ENCODE peak calls at places on chromosomes 12 and 14, in five cellular contexts. One of them, this sample, is unnamed.
A peak's percentile ranks its signal among the peaks of the same experiment; 100 is the strongest.

GRCh38 chr14:68729556-68729955 is 63.3 kb downstream of the ZFP36L1 start:
- DNase-seq in brain microvascular endothelial cell: no peak
- DNase-seq in heart right ventricle: peak; percentile 50
- DNase-seq in GM12878: no peak
- DNase-seq in body of pancreas: no peak
- DNase-seq in this sample: no peak

GRCh38 chr12:68850390-68850789 is 42.4 kb downstream of the MDM2 start:
- DNase-seq in brain microvascular endothelial cell: no peak
- DNase-seq in heart right ventricle: no peak
- DNase-seq in GM12878: no peak
- DNase-seq in body of pancreas: no peak
- DNase-seq in this sample: no peak

GRCh38 chr14:37232907-37233481 is 35.3 kb downstream of the MIPOL1 start:
- DNase-seq in brain microvascular endothelial cell: peak; percentile 56
- DNase-seq in heart right ventricle: no peak
- DNase-seq in GM12878: no peak
- DNase-seq in body of pancreas: no peak
- DNase-seq in this sample: peak; percentile 65

GRCh38 chr14:43539210-43539609 is 967.9 kb downstream of the FSCB start:
- DNase-seq in brain microvascular endothelial cell: no peak
- DNase-seq in heart right ventricle: no peak
- DNase-seq in GM12878: no peak
- DNase-seq in body of pancreas: peak; percentile 61
- DNase-seq in this sample: no peak

GRCh38 chr14:53786045-53786444 is 170.6 kb downstream of the BMP4 start:
- DNase-seq in brain microvascular endothelial cell: no peak
- DNase-seq in heart right ventricle: no peak
- DNase-seq in GM12878: no peak
- DNase-seq in body of pancreas: no peak
- DNase-seq in this sample: no peak

GRCh38 chr12:64400041-64400440 is 4.2 kb upstream of the XPOT start:
- DNase-seq in brain microvascular endothelial cell: peak; percentile 71
- DNase-seq in heart right ventricle: no peak
- DNase-seq in GM12878: no peak
- DNase-seq in body of pancreas: no peak
- DNase-seq in this sample: no peak

GRCh38 chr12:2256453-2256852 is 203.7 kb downstream of the CACNA1C start:
- DNase-seq in brain microvascular endothelial cell: peak; percentile 74
- DNase-seq in heart right ventricle: no peak
- DNase-seq in GM12878: no peak
- DNase-seq in body of pancreas: no peak
- DNase-seq in this sample: peak; percentile 83

GRCh38 chr12:124372831-124373230 is 77.9 kb downstream of the RFLNA start:
- DNase-seq in brain microvascular endothelial cell: no peak
- DNase-seq in heart right ventricle: no peak
- DNase-seq in GM12878: no peak
- DNase-seq in body of pancreas: no peak
- DNase-seq in this sample: no peak

GRCh38 chr12:107581616-107582015 is 104.0 kb upstream of the PWP1 start:
- DNase-seq in brain microvascular endothelial cell: no peak
- DNase-seq in heart right ventricle: no peak
- DNase-seq in GM12878: no peak
- DNase-seq in body of pancreas: no peak
- DNase-seq in this sample: no peak

GRCh38 chr12:106633451-106633823 is 50.6 kb downstream of the RFX4 start:
- DNase-seq in brain microvascular endothelial cell: peak; percentile 81
- DNase-seq in heart right ventricle: no peak
- DNase-seq in GM12878: no peak
- DNase-seq in body of pancreas: no peak
- DNase-seq in this sample: no peak

GRCh38 chr14:55600784-55601561 is 21.0 kb downstream of the KTN1 start:
- DNase-seq in brain microvascular endothelial cell: no peak
- DNase-seq in heart right ventricle: no peak
- DNase-seq in GM12878: no peak
- DNase-seq in body of pancreas: no peak
- DNase-seq in this sample: peak; percentile 60

GRCh38 chr12:79935624-79936040 is 735 bp upstream of the PPP1R12A start:
- DNase-seq in brain microvascular endothelial cell: no peak
- DNase-seq in heart right ventricle: no peak
- DNase-seq in GM12878: peak; percentile 36
- DNase-seq in body of pancreas: peak; percentile 27
- DNase-seq in this sample: peak; percentile 16

GRCh38 chr12:67705394-67706370 is 57.1 kb downstream of the DYRK2 start:
- DNase-seq in brain microvascular endothelial cell: peak; percentile 88
- DNase-seq in heart right ventricle: peak; percentile 55
- DNase-seq in GM12878: no peak
- DNase-seq in body of pancreas: no peak
- DNase-seq in this sample: peak; percentile 87

GRCh38 chr14:55277972-55278740 is 6.9 kb downstream of the FBXO34 start:
- DNase-seq in brain microvascular endothelial cell: no peak
- DNase-seq in heart right ventricle: no peak
- DNase-seq in GM12878: no peak
- DNase-seq in body of pancreas: no peak
- DNase-seq in this sample: no peak

GRCh38 chr14:98954347-98955000 is 317.5 kb downstream of the BCL11B start:
- DNase-seq in brain microvascular endothelial cell: no peak
- DNase-seq in heart right ventricle: no peak
- DNase-seq in GM12878: no peak
- DNase-seq in body of pancreas: no peak
- DNase-seq in this sample: no peak

DNA sequence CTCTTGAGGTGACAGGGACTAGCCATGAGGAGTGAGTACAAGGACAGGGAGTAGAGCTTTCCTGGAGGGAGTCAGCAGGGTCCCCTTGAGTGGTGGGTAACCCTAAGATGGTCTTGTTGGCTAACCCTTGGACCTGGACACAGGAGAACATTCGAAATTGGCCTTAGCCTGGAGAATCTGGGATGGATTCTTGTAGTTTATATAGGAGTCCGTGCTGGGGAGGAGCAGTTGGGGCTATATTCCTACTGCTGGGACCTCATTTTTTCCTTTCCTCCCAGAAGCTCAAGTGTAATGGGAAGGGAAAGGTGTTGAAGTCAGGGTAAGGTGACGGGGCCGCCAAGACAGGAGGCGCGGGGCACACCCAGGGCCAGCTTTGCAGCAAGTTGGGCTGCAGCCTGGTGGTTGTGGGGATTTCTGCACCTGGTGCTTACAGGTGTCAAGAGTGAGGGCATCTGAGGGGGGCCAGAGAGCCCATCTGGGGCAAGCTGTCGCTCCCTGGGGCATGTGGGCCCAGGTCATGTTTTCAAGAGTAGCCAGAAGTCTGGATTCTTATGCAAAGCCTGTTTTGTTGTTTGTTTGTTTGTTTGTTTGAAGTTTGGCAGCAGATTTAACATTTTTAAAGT is 5.1 kb downstream of the BCL7A start:
- DNase-seq in brain microvascular endothelial cell: no peak
- DNase-seq in heart right ventricle: no peak
- DNase-seq in GM12878: no peak
- DNase-seq in body of pancreas: peak; percentile 61
- DNase-seq in this sample: no peak
- TF ChIP-seq CTCF in brain microvascular endothelial cell: no peak
- TF ChIP-seq CTCF in heart right ventricle: no peak
- TF ChIP-seq CTCF in GM12878: no peak
- TF ChIP-seq CTCF in body of pancreas: peak; percentile 34
- TF ChIP-seq CTCF in this sample: no peak

DNA sequence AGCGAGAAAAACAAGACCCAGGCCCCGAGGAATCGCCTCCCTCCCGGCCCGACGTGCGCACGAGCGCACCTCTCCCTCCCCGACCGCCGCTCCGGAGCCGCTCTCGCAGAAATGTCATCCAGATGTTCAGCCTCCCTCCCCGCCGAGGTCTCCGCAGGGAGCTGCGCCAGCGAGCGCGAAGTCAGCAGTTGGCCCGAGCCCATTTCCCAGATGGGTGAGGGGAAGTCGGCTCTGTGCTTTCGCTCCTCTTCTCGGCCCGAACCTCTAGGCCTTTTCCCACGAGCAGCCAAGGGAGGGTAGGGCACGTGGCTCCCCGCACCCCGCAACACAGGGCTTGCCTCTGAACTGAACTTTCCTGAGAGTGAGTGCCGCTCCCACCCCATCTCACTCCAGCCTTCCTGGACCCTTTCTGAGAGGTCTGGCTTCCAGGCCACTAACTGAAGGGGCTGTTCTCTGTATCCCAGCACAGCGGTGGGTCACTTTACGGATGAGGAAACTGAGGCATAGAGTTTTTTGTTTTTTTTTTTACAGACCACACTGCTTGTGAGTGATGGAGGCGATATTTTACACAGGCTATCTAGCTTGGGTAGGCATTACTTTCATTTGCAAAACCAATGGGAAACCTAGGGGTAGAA is 1.0 kb upstream of the TGFB3 start:
- DNase-seq in brain microvascular endothelial cell: peak; percentile 39
- DNase-seq in heart right ventricle: peak; percentile 81
- DNase-seq in GM12878: no peak
- DNase-seq in body of pancreas: peak; percentile 85
- DNase-seq in this sample: peak; percentile 11
- TF ChIP-seq CTCF in brain microvascular endothelial cell: no peak
- TF ChIP-seq CTCF in heart right ventricle: peak; percentile 27
- TF ChIP-seq CTCF in GM12878: no peak
- TF ChIP-seq CTCF in body of pancreas: no peak
- TF ChIP-seq CTCF in this sample: peak; percentile 65

DNA sequence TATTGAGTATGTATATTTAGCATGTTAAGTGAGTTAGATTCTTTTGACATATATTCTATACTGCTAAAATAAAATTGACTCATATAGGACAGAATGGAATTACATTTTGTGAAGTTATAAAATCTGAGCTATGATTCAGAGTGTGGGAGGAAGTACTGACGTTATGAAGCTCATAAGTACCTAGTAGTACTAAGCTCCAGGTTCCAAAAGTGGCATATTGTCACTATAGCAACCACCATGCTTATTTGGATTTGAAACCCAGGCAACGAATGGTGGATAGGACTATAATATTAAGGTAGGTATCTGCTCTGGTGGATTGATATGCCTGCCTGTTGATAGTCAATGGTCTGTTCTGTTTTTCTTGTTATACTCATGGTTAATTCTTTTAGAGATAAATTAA is 2.2 kb upstream of the FBXO33 start:
- DNase-seq in brain microvascular endothelial cell: peak; percentile 3
- DNase-seq in heart right ventricle: no peak
- DNase-seq in GM12878: no peak
- DNase-seq in body of pancreas: no peak
- DNase-seq in this sample: no peak
- TF ChIP-seq CTCF in brain microvascular endothelial cell: no peak
- TF ChIP-seq CTCF in heart right ventricle: no peak
- TF ChIP-seq CTCF in GM12878: no peak
- TF ChIP-seq CTCF in body of pancreas: no peak
- TF ChIP-seq CTCF in this sample: no peak

GRCh38 chr14:23580948-23581281 is 2.3 kb upstream of the JPH4 start:
- DNase-seq in brain microvascular endothelial cell: no peak
- DNase-seq in heart right ventricle: no peak
- DNase-seq in GM12878: no peak
- DNase-seq in body of pancreas: no peak
- DNase-seq in this sample: no peak
- TF ChIP-seq CTCF in brain microvascular endothelial cell: no peak
- TF ChIP-seq CTCF in heart right ventricle: no peak
- TF ChIP-seq CTCF in GM12878: no peak
- TF ChIP-seq CTCF in body of pancreas: no peak
- TF ChIP-seq CTCF in this sample: no peak

DNA sequence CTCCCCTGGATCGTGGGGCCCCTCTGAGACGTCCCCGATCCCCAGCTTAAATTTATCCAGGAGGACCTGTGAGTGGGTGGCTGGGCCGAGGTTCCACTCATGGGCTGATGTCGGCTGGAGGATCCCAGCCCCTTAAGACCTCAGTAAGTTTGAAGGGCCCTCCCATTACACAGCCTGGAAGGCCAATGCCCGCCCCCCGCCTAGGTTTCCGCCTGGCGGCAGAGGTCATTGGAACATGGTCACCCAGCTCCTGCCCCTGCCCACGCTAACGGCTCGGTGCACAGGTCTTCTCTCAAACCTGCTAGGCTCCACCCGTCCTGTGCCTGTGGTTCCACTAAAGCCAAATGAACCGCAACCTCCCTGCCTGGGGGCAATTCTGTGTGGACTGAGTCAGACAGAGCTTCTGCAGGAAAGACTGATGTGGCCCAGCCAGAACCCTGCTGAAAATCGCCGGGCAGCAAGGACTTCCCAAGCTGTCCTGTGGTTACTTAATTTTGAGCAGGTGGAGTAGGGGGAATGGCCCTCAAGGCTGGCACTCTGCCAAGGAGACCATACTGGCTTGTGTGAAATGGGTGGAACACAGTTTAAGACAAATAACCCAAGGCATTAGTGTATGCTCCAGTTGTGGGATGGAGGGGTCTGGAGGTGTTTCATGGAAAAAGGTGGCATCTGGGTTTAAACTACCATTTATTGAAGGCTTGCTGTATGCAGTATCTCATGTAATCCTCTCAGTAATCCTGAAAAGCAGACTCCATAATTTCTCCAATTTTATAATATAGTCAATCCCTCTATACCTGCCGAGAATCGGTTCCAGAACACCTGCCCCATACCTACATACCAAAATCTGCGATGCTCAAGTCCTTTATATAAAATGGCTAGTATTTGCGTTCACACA is 903 bp upstream of the NT5DC3 start:
- DNase-seq in brain microvascular endothelial cell: peak; percentile 67
- DNase-seq in heart right ventricle: peak; percentile 40
- DNase-seq in GM12878: no peak
- DNase-seq in body of pancreas: peak; percentile 57
- DNase-seq in this sample: peak; percentile 98
- TF ChIP-seq CTCF in brain microvascular endothelial cell: peak; percentile 5
- TF ChIP-seq CTCF in heart right ventricle: no peak
- TF ChIP-seq CTCF in GM12878: no peak
- TF ChIP-seq CTCF in body of pancreas: no peak
- TF ChIP-seq CTCF in this sample: peak; percentile 26

DNA sequence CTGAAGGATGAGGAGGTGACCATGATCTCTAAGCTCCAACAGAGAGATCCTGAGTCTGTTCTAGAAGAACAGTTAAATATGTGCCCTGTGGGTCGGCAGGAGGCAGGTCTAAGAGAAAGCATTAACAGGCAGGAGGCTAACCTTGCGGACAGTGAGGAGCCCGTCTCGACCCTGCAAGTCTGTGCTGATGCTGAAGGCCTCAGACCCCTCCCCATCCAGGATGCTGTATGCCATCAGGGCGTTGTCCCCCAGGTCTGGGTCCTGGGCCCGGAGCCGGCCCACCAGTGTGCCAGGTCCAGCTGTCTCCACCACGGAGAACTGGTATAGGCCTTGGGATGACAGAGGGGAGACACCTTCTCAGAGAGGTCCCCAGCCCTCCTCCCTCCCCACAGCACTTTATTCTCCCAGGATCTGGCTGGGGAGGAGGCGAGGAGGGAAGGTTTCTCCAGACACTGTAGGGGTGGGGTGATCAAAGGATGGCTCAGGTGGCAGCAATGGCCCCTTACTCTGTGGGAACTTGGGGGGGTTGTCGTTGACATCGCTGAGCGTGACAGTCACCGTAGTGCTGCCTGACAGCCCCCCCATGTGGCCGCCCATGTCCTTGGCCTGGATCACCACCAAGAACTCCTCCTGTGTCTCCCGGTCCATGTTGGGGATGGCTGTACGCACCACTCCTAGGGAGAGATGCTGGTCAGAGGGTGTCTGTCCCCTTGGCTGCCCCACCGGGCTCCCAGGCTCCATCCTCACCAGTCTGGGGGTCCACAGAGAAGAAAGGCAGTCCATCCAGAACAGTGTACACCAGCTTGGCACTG is 3.1 kb downstream of the CDH24 start:
- DNase-seq in brain microvascular endothelial cell: no peak
- DNase-seq in heart right ventricle: no peak
- DNase-seq in GM12878: no peak
- DNase-seq in body of pancreas: no peak
- DNase-seq in this sample: no peak
- TF ChIP-seq CTCF in brain microvascular endothelial cell: peak; percentile 61
- TF ChIP-seq CTCF in heart right ventricle: peak; percentile 39
- TF ChIP-seq CTCF in GM12878: peak; percentile 50
- TF ChIP-seq CTCF in body of pancreas: no peak
- TF ChIP-seq CTCF in this sample: peak; percentile 53